ENCODE peak calls at places on chromosomes 11 and 22, in five cellular contexts. O is fibroblast of lung; B is uterus; L is CD8-positive, alpha-beta T cell; U is CD8-positive, alpha-beta memory T cell. Y is an unnamed sample.

GRCh38 chr22:31846161-31847115 is 92.6 kb downstream of the DEPDC5 start:
- DNase-seq in B (no peak), O (peak; percentile 84), L (no peak), U (no peak), Y (no peak)

GRCh38 chr11:15113381-15113780 is 1.3 kb upstream of the INSC start:
- DNase-seq in L (no peak), O (no peak), B (no peak), U (no peak), Y (no peak)

GRCh38 chr22:50418624-50419023 is 56.2 kb downstream of the SBF1 start:
- DNase-seq in U (no peak), L (no peak), O (no peak), B (no peak), Y (no peak)

GRCh38 chr11:34680918-34681554 is 60.1 kb downstream of the EHF start:
- DNase-seq in O (peak; percentile 58), L (no peak), U (no peak), B (no peak), Y (no peak)

GRCh38 chr22:39984006-39984405 is 10.7 kb upstream of the FAM83F start:
- DNase-seq in B (no peak), O (peak; percentile 24), L (no peak), U (no peak), Y (no peak)

GRCh38 chr22:26431151-26431995 is 2.3 kb downstream of the ASPHD2 start:
- DNase-seq in O (no peak), U (no peak), B (no peak), L (no peak), Y (no peak)

GRCh38 chr22:32206774-32207758 is 2.2 kb upstream of the RFPL2 start:
- DNase-seq in O (no peak), U (no peak), L (no peak), B (no peak), Y (no peak)

GRCh38 chr11:64536997-64537396 is 54.0 kb upstream of the SLC22A12 start:
- DNase-seq in L (no peak), U (no peak), O (no peak), B (no peak), Y (no peak)

GRCh38 chr11:13358871-13359270 is 81.3 kb downstream of the BMAL1 start:
- DNase-seq in B (no peak), O (peak; percentile 33), U (no peak), L (no peak), Y (no peak)

GRCh38 chr11:105975128-105975527 is 46.9 kb downstream of the MSANTD4 start:
- DNase-seq in B (no peak), O (peak; percentile 38), U (no peak), L (no peak), Y (no peak)

GRCh38 chr11:114909866-114910265 is 231.5 kb downstream of the NXPE2 start:
- DNase-seq in O (no peak), L (no peak), B (no peak), U (no peak), Y (no peak)

GRCh38 chr11:113014262-113014661 is 53.0 kb downstream of the NCAM1 start:
- DNase-seq in B (peak; percentile 31), L (no peak), O (peak; percentile 28), U (no peak), Y (no peak)

GRCh38 chr11:12717851-12718291 is 43.6 kb downstream of the TEAD1 start:
- DNase-seq in B (no peak), U (peak; percentile 49), O (no peak), L (peak; percentile 27), Y (no peak)

GRCh38 chr11:77046060-77046501 is 11.9 kb downstream of the B3GNT6 start:
- DNase-seq in B (no peak), U (peak; percentile 66), O (no peak), L (peak; percentile 66), Y (no peak)

GRCh38 chr11:95132956-95133355 is 43.3 kb downstream of the ENDOD1 start:
- DNase-seq in O (no peak), U (no peak), L (no peak), B (no peak), Y (no peak)

GRCh38 chr11:67027943-67028542 is 5.1 kb downstream of the SYT12 start:
- DNase-seq in L (no peak), U (no peak), O (no peak), B (no peak), Y (no peak)

GRCh38 chr11:128420943-128421342 is 166.4 kb downstream of the ETS1 start:
- DNase-seq in O (peak; percentile 90), U (no peak), L (no peak), B (no peak), Y (no peak)
- H3K4me1 ChIP-seq in O (peaks cover 22% of the 10 kb centered on the region), U (peaks cover 37% of the 10 kb centered on the region), L (peaks cover 52% of the 10 kb centered on the region), B (peaks cover 5% of the 10 kb centered on the region), Y (peaks cover 19% of the 10 kb centered on the region)

GRCh38 chr11:69641681-69642548 is 959 bp downstream of the CCND1 start:
- DNase-seq in O (peak; percentile 44), L (no peak), U (peak; percentile 46), B (no peak), Y (no peak)
- H3K4me1 ChIP-seq in O (peaks cover 14% of the 10 kb centered on the region), L (peaks cover 41% of the 10 kb centered on the region), U (peaks cover 39% of the 10 kb centered on the region), B (peaks cover 50% of the 10 kb centered on the region), Y (peaks cover 71% of the 10 kb centered on the region)

GRCh38 chr11:72774499-72774898 is 19.3 kb downstream of the STARD10 start:
- DNase-seq in B (no peak), L (no peak), O (no peak), U (no peak), Y (no peak)

GRCh38 chr11:72773696-72774095 is 20.2 kb downstream of the STARD10 start:
- DNase-seq in L (no peak), U (no peak), B (no peak), O (peak; percentile 22), Y (no peak)

GRCh38 chr11:72776117-72776843 is 17.6 kb downstream of the STARD10 start:
- DNase-seq in L (no peak), U (no peak), O (no peak), B (no peak), Y (no peak)

GRCh38 chr11:72776844-72777754 is 16.7 kb downstream of the STARD10 start:
- DNase-seq in U (no peak), B (no peak), L (no peak), O (no peak), Y (peak; percentile 53)

DNA sequence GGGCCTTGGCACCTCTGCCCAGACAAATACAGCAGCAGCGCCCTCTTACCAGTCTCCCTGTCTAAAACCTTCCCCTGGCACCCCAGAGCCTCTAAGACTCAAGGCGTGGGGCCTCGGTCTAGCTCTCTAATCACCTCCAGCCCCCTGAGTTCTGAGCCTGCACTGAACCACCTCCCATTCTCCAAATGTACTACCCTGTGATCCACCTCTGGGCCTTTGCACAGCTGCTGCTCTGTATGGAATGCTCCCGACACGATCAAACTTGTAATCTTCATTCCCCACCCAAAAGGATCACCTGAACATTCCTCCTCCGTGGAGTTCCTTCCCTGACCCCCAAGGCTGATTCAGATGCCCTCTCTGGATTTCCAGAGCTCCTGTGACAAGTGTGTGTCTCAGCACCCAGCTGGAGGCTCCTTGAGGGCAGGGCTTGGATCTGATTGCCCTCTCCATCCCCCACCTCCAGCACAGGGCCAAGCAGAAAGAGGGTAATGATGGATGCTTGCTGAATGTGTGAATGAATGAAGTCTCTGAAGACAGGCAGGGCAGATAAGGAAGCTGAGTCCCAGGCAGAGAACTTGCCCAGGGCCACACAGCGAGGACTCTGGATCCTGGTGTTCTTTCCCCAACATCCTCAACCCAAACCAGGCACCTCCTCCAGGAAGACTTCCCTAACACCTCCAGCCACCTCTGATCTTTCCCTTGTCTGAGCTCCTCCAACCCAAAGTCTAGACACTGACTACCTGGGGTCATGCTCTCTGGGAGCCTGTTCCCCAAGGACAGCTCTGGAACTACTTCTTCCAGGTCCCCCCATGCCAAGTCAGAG is 18.3 kb downstream of the STARD10 start:
- DNase-seq in O (no peak), L (no peak), U (no peak), B (no peak), Y (no peak)
- H3K4me1 ChIP-seq in O (peaks cover 19% of the 10 kb centered on the region), L (no peaks in the 10 kb centered on the region), U (peaks cover 6% of the 10 kb centered on the region), B (no peaks in the 10 kb centered on the region), Y (peaks cover 31% of the 10 kb centered on the region)

GRCh38 chr22:42330170-42330569 is 59.7 kb upstream of the TCF20 start:
- DNase-seq in U (no peak), L (no peak), O (no peak), B (no peak), Y (no peak)

GRCh38 chr22:42330953-42331525 is 60.6 kb upstream of the TCF20 start:
- DNase-seq in U (no peak), B (no peak), O (no peak), L (no peak), Y (no peak)

GRCh38 chr22:42328130-42328821 is 57.8 kb upstream of the TCF20 start:
- DNase-seq in O (no peak), U (no peak), B (no peak), L (no peak), Y (no peak)

GRCh38 chr22:42327462-42328129 is 57.1 kb upstream of the TCF20 start:
- DNase-seq in L (no peak), O (no peak), B (no peak), U (no peak), Y (no peak)

GRCh38 chr22:42329504-42329903 is 59.1 kb upstream of the TCF20 start:
- DNase-seq in L (no peak), U (no peak), O (no peak), B (no peak), Y (no peak)
- H3K4me1 ChIP-seq in L (peaks cover 43% of the 10 kb centered on the region), U (peaks cover 38% of the 10 kb centered on the region), O (no peaks in the 10 kb centered on the region), B (no peaks in the 10 kb centered on the region), Y (peaks cover 3% of the 10 kb centered on the region)